ENCODE peak calls at places on chromosomes 4 and X, in four cellular contexts. G is uterus, F is neural crest cell, X is K562. N is an unnamed sample.

GRCh38 chr4:185833055-185833598 is 21.1 kb upstream of the SORBS2 start:
- DNase-seq in G (no peak), F (no peak), X (no peak), N (no peak)

GRCh38 chrX:50691820-50692219 is 122.2 kb downstream of the SHROOM4 start:
- DNase-seq in G (no peak), F (peak; percentile 9), X (peak; percentile 29), N (peak; percentile 29)

GRCh38 chr4:26325191-26325590 is 4.4 kb downstream of the RBPJ start:
- DNase-seq in G (no peak), F (no peak), X (no peak), N (no peak)

GRCh38 chrX:1443496-1444075 is 9.1 kb downstream of the ASMTL start:
- DNase-seq in G (peak; percentile 7), F (no peak), X (no peak), N (no peak)

GRCh38 chrX:53186363-53186762 is 38.6 kb downstream of the KDM5C start:
- DNase-seq in G (no peak), F (no peak), X (no peak), N (no peak)

GRCh38 chrX:153557618-153558017 is 40.2 kb downstream of the ATP2B3 start:
- DNase-seq in G (no peak), F (no peak), X (no peak), N (no peak)

GRCh38 chr4:95248713-95249401 is 299.9 kb downstream of the UNC5C start:
- DNase-seq in G (no peak), F (no peak), X (no peak), N (no peak)

GRCh38 chr4:113064244-113064643 is 14.8 kb downstream of the ANK2 start:
- DNase-seq in G (no peak), F (no peak), X (no peak), N (no peak)

GRCh38 chrX:20585782-20586181 is 319.1 kb upstream of the RPS6KA3 start:
- DNase-seq in G (no peak), F (no peak), X (no peak), N (no peak)

GRCh38 chrX:40153335-40154221 is 55.8 kb upstream of the BCOR start:
- DNase-seq in G (no peak), F (peak; percentile 46), X (peak; percentile 67), N (peak; percentile 22)

GRCh38 chr4:102449751-102450352 is 51.3 kb upstream of the NFKB1 start:
- DNase-seq in G (peak; percentile 43), F (peak; percentile 20), X (peak; percentile 22), N (peak; percentile 53)

GRCh38 chr4:158209825-158210807 is at the start of gene TMEM144:
- DNase-seq in G (peak; percentile 91), F (peak; percentile 57), X (peak; percentile 58), N (peak; percentile 76)

GRCh38 chr4:6235901-6236625 is 33.6 kb upstream of the WFS1 start:
- DNase-seq in G (no peak), F (no peak), X (no peak), N (no peak)

GRCh38 chr4:136713140-136713539 is 819.2 kb downstream of the PCDH18 start:
- DNase-seq in G (no peak), F (no peak), X (no peak), N (peak; percentile 8)

GRCh38 chrX:135688137-135688536 is 25.3 kb upstream of the CT45A1 start:
- DNase-seq in G (no peak), F (no peak), X (no peak), N (peak; percentile 31)

GRCh38 chr4:2928242-2929155 is 34.7 kb downstream of the NOP14 start:
- DNase-seq in G (peak; percentile 8), F (no peak), X (no peak), N (no peak)

GRCh38 chr4:37073226-37073840 is 171.2 kb upstream of the NWD2 start:
- DNase-seq in G (no peak), F (no peak), X (peak; percentile 22), N (no peak)

GRCh38 chr4:8126523-8126922 is 32.1 kb downstream of the ABLIM2 start:
- DNase-seq in G (no peak), F (no peak), X (no peak), N (no peak)

GRCh38 chr4:8125526-8126056 is 33.0 kb downstream of the ABLIM2 start:
- DNase-seq in G (no peak), F (no peak), X (no peak), N (no peak)

GRCh38 chr4:8128096-8128856 is 30.3 kb downstream of the ABLIM2 start:
- DNase-seq in G (no peak), F (no peak), X (no peak), N (no peak)

GRCh38 chr4:8129136-8129535 is 29.5 kb downstream of the ABLIM2 start:
- DNase-seq in G (no peak), F (no peak), X (no peak), N (no peak)

DNA sequence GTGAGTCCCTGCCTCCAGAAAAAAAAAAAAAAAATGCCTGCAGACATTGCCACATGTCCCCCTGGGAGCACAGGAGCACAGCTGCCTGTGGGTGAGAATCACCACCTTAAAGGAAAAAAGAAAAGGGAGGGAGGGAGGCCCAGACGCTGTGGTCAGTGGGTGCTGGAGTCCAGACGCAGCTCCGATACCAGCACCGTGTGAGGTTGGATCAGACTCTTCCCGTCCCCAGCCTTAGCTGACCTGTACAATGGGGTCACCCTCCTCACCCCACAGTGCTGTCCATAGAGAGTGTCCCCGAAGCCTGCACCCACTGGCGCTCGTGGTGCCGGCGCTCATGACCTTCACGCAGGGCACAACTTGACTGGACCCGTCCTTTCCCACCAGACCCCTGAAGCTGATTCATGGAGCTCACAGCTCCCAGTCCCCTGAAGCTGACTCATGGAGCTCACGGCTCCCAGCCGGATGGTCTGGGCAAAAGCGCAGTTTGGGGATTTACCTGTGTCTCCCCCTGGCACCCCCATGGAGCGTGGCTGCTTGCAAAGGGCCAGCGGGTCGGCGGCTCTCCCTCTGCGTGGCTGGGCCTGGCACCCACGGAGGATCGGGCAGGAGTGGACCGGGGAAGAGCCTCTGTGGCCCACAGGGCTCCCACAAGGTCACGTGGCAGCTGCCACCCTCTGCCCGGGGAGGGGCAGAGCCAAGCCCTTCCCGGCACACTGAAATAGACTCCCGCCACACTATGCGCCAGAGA is 31.4 kb downstream of the ABLIM2 start:
- DNase-seq in G (no peak), F (no peak), X (no peak), N (no peak)
- TF ChIP-seq CTCF in G (no peak), F (no peak), X (no peak), N (no peak)

GRCh38 chr4:72505314-72505744 is 63.7 kb downstream of the ADAMTS3 start:
- DNase-seq in G (peak; percentile 19), F (peak; percentile 6), X (peak; percentile 22), N (peak; percentile 16)
- TF ChIP-seq CTCF in G (peak; percentile 55), F (peak; percentile 78), X (peak; percentile 68), N (peak; percentile 66)

GRCh38 chrX:104372547-104372946 is 117.8 kb upstream of the ESX1 start:
- DNase-seq in G (no peak), F (no peak), X (no peak), N (no peak)

DNA sequence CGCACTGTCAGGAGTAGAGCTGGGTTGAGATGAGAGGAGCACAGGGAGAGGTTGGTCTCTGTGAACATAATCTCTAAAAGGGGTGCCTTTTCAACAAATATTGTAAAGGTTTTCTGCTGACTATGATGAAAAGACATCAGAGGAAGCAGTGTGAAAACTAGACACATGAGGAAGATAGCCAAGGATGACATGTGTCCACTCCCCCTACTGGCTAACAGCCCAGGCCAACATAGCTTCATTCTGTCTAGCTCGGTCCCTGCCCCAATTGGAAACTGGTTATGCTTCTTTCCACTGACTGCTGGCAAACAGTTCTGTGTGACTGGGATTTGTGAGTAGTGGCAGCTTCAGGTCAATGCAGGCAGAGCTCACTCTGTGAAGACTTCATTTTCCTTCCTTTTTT is 115.4 kb upstream of the ESX1 start:
- DNase-seq in G (no peak), F (no peak), X (peak; percentile 5), N (peak; percentile 3)
- TF ChIP-seq CTCF in G (no peak), F (peak; percentile 53), X (peak; percentile 21), N (no peak)

GRCh38 chr4:84928089-84928488 is 38.4 kb downstream of the WDFY3 start:
- DNase-seq in G (no peak), F (no peak), X (no peak), N (no peak)

GRCh38 chr4:84931961-84932360 is 34.5 kb downstream of the WDFY3 start:
- DNase-seq in G (no peak), F (no peak), X (no peak), N (no peak)

GRCh38 chr4:84931274-84931673 is 35.2 kb downstream of the WDFY3 start:
- DNase-seq in G (no peak), F (no peak), X (no peak), N (no peak)

GRCh38 chr4:84924439-84924838 is 42.1 kb downstream of the WDFY3 start:
- DNase-seq in G (no peak), F (no peak), X (no peak), N (no peak)

DNA sequence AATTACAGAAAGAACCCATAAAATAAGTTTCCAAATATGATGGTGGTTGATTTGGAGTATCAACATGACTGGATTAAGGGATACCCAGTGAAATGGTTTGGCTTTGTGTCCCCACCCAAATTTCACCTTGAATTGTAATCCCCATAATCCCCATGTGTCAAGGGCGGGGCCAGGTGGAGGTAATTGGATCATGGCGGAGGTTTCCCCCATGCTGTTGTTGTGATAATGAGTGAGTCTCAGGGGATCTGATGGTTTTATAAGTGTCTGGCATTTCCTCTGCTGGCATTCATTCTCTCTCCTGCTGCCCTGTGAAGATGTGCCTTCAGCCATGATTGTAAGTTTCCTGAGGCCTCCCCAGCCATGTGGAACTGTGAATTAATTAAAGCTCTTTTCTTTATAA is 39.1 kb downstream of the WDFY3 start:
- DNase-seq in G (no peak), F (no peak), X (no peak), N (no peak)
- TF ChIP-seq CTCF in G (no peak), F (no peak), X (no peak), N (no peak)

GRCh38 chr4:173827707-173828106 is 297.7 kb upstream of the HAND2 start:
- DNase-seq in G (no peak), F (no peak), X (no peak), N (no peak)
- TF ChIP-seq CTCF in G (no peak), F (no peak), X (no peak), N (no peak)